ENCODE peak calls at places on chromosomes 4 and X, in five cellular contexts. U, B, Q, O and J are unnamed samples.

GRCh38 chr4:140176735-140177134 is 22.8 kb upstream of the MAML3 start:
- DNase-seq in U (no peak), B (no peak), Q (peak), O (no peak), J (no peak)

GRCh38 chr4:159639924-159640323 is 537.0 kb downstream of the RAPGEF2 start:
- DNase-seq in U (no peak), B (no peak), Q (no peak), O (no peak), J (no peak)

GRCh38 chr4:159146007-159146330 is 43.1 kb downstream of the RAPGEF2 start:
- DNase-seq in U (no peak), B (no peak), Q (peak), O (no peak), J (no peak)

GRCh38 chrX:129678176-129678880 is 23.6 kb upstream of the APLN start:
- DNase-seq in U (no peak), B (peak), Q (peak), O (no peak), J (peak)

GRCh38 chrX:53476371-53476770 is 42.2 kb upstream of the HSD17B10 start:
- DNase-seq in U (no peak), B (no peak), Q (no peak), O (no peak), J (no peak)

GRCh38 chr4:112889619-112890294 is 159.7 kb upstream of the ANK2 start:
- DNase-seq in U (peak), B (no peak), Q (no peak), O (no peak), J (no peak)

GRCh38 chr4:40856836-40857362 is 107.1 kb downstream of the NSUN7 start:
- DNase-seq in U (peak), B (peak), Q (peak), O (peak), J (peak)

GRCh38 chrX:53456254-53456653 is 22.1 kb upstream of the HSD17B10 start:
- DNase-seq in U (no peak), B (no peak), Q (no peak), O (no peak), J (no peak)

GRCh38 chr4:145546556-145546955 is 64.9 kb downstream of the SMAD1 start:
- DNase-seq in U (no peak), B (peak), Q (peak), O (no peak), J (no peak)

GRCh38 chr4:129136433-129136832 is 40.5 kb downstream of the C4orf33 start:
- DNase-seq in U (no peak), B (no peak), Q (no peak), O (no peak), J (no peak)

GRCh38 chrX:11766487-11766886 is 8.4 kb downstream of the MSL3 start:
- DNase-seq in U (no peak), B (no peak), Q (no peak), O (no peak), J (no peak)

GRCh38 chr4:139436122-139436521 is 17.8 kb upstream of the RAB33B start:
- DNase-seq in U (no peak), B (no peak), Q (no peak), O (no peak), J (no peak)

GRCh38 chr4:163895369-163896005 is 401.0 kb downstream of the TMA16 start:
- DNase-seq in U (no peak), B (no peak), Q (no peak), O (no peak), J (no peak)

GRCh38 chr4:141346144-141346543 is 125.4 kb downstream of the ZNF330 start:
- DNase-seq in U (peak), B (peak), Q (peak), O (no peak), J (peak)

GRCh38 chr4:27050731-27051130 is 190.1 kb downstream of the STIM2 start:
- DNase-seq in U (no peak), B (no peak), Q (no peak), O (no peak), J (no peak)

GRCh38 chr4:6466756-6467381 is 5.5 kb downstream of the PPP2R2C start:
- DNase-seq in U (no peak), B (peak), Q (no peak), O (peak), J (no peak)

GRCh38 chr4:37891221-37892159 is 606 bp downstream of the TBC1D1 start:
- DNase-seq in U (peak), B (peak), Q (peak), O (no peak), J (no peak)

GRCh38 chr4:13084210-13084609 is 399.9 kb downstream of the RAB28 start:
- DNase-seq in U (no peak), B (no peak), Q (no peak), O (no peak), J (no peak)

GRCh38 chrX:119753639-119754257 is 4.6 kb upstream of the SOWAHD start:
- DNase-seq in U (peak), B (no peak), Q (peak), O (no peak), J (peak)

GRCh38 chr4:20724915-20725314 is 24.7 kb downstream of the PACRGL start:
- DNase-seq in U (no peak), B (no peak), Q (no peak), O (no peak), J (no peak)

GRCh38 chrX:110086162-110086915 is 83.4 kb downstream of the TMEM164 start:
- DNase-seq in U (no peak), B (no peak), Q (peak), O (no peak), J (no peak)

GRCh38 chrX:7943600-7944245 is 16.5 kb upstream of the PNPLA4 start:
- DNase-seq in U (no peak), B (no peak), Q (no peak), O (no peak), J (no peak)

GRCh38 chrX:115348440-115349225 is 59.1 kb downstream of the LUZP4 start:
- DNase-seq in U (no peak), B (no peak), Q (no peak), O (no peak), J (no peak)

GRCh38 chr4:109211671-109212070 is 90.8 kb downstream of the COL25A1 start:
- DNase-seq in U (no peak), B (no peak), Q (peak), O (no peak), J (no peak)

GRCh38 chr4:54167508-54167907 is 61.6 kb upstream of the PDGFRA start:
- DNase-seq in U (no peak), B (no peak), Q (no peak), O (no peak), J (no peak)

GRCh38 chrX:23008431-23009099 is 8.8 kb downstream of the DDX53 start:
- DNase-seq in U (no peak), B (no peak), Q (peak), O (no peak), J (peak)

GRCh38 chr4:22192302-22192645 is 243.7 kb upstream of the KCNIP4 start:
- DNase-seq in U (no peak), B (no peak), Q (no peak), O (no peak), J (no peak)

GRCh38 chr4:121690001-121690400 is 6.8 kb downstream of the ANXA5 start:
- DNase-seq in U (no peak), B (no peak), Q (peak), O (no peak), J (no peak)

GRCh38 chr4:36208884-36209473 is 35.3 kb downstream of the ARAP2 start:
- DNase-seq in U (no peak), B (no peak), Q (no peak), O (no peak), J (no peak)

GRCh38 chr4:93072292-93072691 is 756.3 kb upstream of the ATOH1 start:
- DNase-seq in U (no peak), B (no peak), Q (no peak), O (no peak), J (no peak)

GRCh38 chr4:128461300-128462103 is 173.9 kb upstream of the PGRMC2 start:
- DNase-seq in U (peak), B (peak), Q (peak), O (no peak), J (peak)

GRCh38 chr4:140995058-140995457 is 138.2 kb downstream of the RNF150 start:
- DNase-seq in U (no peak), B (peak), Q (no peak), O (no peak), J (no peak)

GRCh38 chr4:4524364-4524763 is 17.5 kb downstream of the STX18 start:
- DNase-seq in U (no peak), B (no peak), Q (no peak), O (no peak), J (peak)

GRCh38 chr4:132642196-132642817 is 506.8 kb upstream of the PCDH10 start:
- DNase-seq in U (peak), B (peak), Q (peak), O (no peak), J (peak)

GRCh38 chr4:38609614-38610013 is 54.4 kb upstream of the KLF3 start:
- DNase-seq in U (no peak), B (no peak), Q (no peak), O (no peak), J (no peak)

GRCh38 chrX:153689654-153690465 is 2.1 kb downstream of the SLC6A8 start:
- DNase-seq in U (no peak), B (no peak), Q (no peak), O (no peak), J (peak)

GRCh38 chrX:132957211-132958085 is 981 bp downstream of the HS6ST2 start:
- DNase-seq in U (no peak), B (no peak), Q (peak), O (no peak), J (no peak)

GRCh38 chrX:74119016-74119910 is 184.7 kb upstream of the ZCCHC13 start:
- DNase-seq in U (no peak), B (no peak), Q (peak), O (no peak), J (peak)

DNA sequence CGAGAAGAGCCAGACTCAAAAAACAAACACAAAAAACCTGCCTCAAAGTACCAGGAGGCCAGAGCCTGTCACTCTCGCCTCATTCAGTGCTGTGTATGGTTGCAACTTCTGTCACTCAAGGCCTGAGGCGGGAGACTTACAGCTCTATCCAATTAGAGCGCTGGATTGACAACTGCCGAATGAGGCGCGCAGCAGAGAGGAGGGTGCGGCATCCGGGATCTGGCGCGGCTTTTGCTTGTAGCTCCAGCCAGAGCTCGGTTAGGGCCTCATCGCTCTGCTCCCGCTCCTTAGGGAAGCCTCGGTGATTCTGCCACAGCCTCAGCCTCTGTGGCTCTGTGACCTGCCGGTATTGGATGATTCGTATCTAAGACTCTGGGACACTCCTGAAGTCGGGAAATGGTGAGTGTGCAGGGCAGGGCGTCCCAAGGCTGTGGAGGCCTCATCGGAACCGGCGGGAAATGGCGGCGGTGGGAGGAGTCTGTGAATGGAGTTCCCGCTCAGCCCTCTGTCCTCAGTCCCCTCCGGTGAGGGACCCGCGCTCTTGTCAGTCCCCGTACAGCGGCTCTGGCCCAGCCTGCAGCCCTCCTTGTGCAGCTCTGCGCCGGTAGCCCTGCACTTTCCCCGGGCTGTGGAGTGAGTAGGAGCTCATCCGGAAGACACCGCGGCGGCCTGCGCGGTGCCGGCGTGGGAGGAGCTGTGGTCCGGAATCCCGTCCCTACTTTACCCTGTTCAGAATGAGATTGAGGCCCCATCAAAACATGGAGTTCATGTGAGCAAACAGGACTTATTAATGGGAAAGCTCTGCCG is at the start of gene ZNF718:
- DNase-seq in U (peak), B (peak), Q (peak), O (peak), J (peak)
- TF ChIP-seq POLR2A in U (peak), B (peak), Q (peak), O (peak), J (peak)

GRCh38 chrX:12997898-12998687 is 23.2 kb downstream of the TMSB4X start:
- DNase-seq in U (no peak), B (peak), Q (peak), O (no peak), J (no peak)
- TF ChIP-seq POLR2A in U (no peak), B (no peak), Q (no peak), O (no peak), J (no peak)

DNA sequence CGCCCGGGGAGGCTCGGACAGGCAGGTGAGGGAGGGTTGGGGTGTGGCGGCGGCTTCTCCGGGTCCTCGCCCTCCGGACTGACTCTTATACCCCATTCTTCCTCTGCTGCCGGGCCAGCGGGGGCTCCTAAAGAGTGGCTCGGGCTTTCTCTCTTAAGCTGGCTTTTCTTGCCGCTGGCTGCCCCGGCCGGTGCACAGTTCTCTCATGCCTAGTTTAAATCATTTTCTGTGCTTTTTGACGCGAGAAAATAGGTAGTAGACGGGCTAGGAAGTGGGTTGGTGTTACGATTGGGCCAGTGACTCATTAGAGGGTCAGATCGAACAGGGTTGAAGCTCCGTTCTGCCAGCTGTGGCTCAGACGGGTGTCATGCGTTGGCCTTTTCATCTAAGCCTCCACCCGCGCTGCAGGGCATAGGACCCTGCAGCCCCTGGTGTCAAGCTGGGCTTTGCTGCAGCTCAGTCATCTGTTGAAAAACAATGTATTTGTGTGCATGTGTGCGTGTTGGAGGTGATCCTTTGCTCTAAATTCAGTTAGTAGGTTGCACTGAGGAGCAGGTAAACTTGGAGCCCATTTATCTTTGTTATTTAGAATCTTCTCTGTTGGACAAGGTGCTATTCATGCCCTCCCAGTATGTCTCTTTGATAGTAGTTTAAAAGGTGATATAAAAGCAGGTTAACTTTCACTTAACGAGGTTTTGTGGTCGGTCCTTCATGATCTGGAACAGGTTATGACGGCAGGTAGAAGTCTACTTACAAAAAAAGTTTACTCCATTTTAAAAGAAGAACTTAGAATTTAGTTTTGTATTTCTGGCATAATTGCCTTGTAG is 792 bp downstream of the BMP2K start:
- DNase-seq in U (peak), B (peak), Q (peak), O (no peak), J (peak)
- TF ChIP-seq POLR2A in U (no peak), B (no peak), Q (no peak), O (no peak), J (peak)

GRCh38 chr4:73068496-73069337 is 799 bp downstream of the COX18 start:
- DNase-seq in U (no peak), B (no peak), Q (peak), O (no peak), J (peak)

GRCh38 chr4:73070072-73070385 is 513 bp upstream of the COX18 start:
- DNase-seq in U (no peak), B (no peak), Q (no peak), O (no peak), J (no peak)

GRCh38 chr4:73066928-73067327 is 2.6 kb downstream of the COX18 start:
- DNase-seq in U (no peak), B (no peak), Q (no peak), O (no peak), J (no peak)

GRCh38 chr4:73067971-73068394 is 1.5 kb downstream of the COX18 start:
- DNase-seq in U (no peak), B (no peak), Q (no peak), O (no peak), J (peak)

DNA sequence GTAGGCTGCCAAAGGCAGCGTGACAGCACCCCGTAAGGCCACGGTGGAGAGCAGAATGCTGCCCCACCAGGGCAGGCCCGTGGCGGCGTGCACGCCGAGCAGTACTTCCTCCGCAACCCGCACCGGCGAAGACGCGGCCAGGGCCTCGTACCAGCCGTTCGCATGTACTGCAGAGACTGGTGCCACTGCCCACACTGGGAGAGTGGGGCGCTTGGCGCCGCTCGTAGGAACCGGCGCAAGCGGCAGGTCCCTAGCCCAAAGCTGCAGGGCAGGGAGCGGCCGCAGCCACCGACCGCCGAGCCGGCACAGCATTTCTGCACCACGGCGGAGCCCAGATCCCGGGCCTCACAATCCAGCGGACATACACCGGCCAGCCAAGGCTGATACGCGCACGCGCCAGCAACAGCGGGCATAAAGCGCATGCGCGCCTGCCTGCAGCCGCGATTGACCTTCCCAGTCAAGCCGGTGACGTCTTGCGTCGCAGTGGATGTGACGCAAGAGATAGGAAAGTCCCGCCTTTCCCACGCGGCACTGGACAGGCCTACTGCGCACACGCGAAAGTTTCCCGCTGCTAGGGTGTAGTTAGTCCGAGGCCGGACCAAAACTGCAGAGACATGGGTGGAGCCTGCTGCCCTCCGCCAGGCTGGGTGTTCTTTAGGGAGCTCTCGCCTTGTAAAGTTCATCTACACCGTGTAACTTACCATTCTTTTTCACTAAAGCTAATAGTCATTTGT is at the start of gene COX18:
- DNase-seq in U (peak), B (peak), Q (peak), O (peak), J (peak)
- TF ChIP-seq POLR2A in U (no peak), B (peak), Q (peak), O (peak), J (peak)

GRCh38 chr4:99893991-99894981 is at the start of gene LAMTOR3:
- DNase-seq in U (peak), B (peak), Q (peak), O (peak), J (peak)
- TF ChIP-seq POLR2A in U (no peak), B (no peak), Q (peak), O (no peak), J (peak)